ENCODE peak calls at places on chromosomes 7 and 10, in seven cellular contexts. S, Y, Z, D, J, U and V are unnamed samples.

GRCh38 chr7:317643-318405 is 27.9 kb downstream of the FOXL3 start:
- DNase-seq in S (no peak), U (no peak), J (no peak), D (no peak), Y (no peak), Z (peak; percentile 16), V (peak; percentile 25)

GRCh38 chr7:96311967-96312366 is 9.9 kb downstream of the SLC25A13 start:
- DNase-seq in J (no peak), U (no peak), Z (peak; percentile 57), S (no peak), Y (no peak), D (no peak), V (no peak)

GRCh38 chr10:49398000-49398861 is 2.3 kb upstream of the DRGX start:
- DNase-seq in J (no peak), U (peak; percentile 36), Z (peak; percentile 86), Y (peak; percentile 55), D (no peak), S (peak; percentile 75), V (no peak)

GRCh38 chr7:65475734-65476319 is 102.2 kb downstream of the ZNF92 start:
- DNase-seq in Z (no peak), Y (no peak), D (peak; percentile 99), S (no peak), J (no peak), U (no peak), V (no peak)

GRCh38 chr7:150339369-150339768 is 2.1 kb downstream of the RARRES2 start:
- DNase-seq in U (no peak), J (no peak), S (no peak), Y (no peak), Z (no peak), D (no peak), V (no peak)

GRCh38 chr7:127535546-127536425 is 49.6 kb downstream of the GCC1 start:
- DNase-seq in U (no peak), S (no peak), Z (no peak), J (no peak), D (no peak), Y (no peak), V (no peak)

GRCh38 chr7:152706465-152706864 is 30.5 kb upstream of the XRCC2 start:
- DNase-seq in D (no peak), J (no peak), Z (no peak), Y (no peak), U (no peak), S (no peak), V (no peak)

GRCh38 chr7:55030314-55030713 is 11.5 kb downstream of the EGFR start:
- DNase-seq in Y (no peak), D (no peak), U (no peak), J (no peak), S (no peak), Z (no peak), V (no peak)

GRCh38 chr10:29096303-29096824 is 192.5 kb upstream of the LYZL1 start:
- DNase-seq in J (no peak), S (no peak), Y (no peak), Z (no peak), D (no peak), U (no peak), V (no peak)

GRCh38 chr7:149879801-149880738 is 6.3 kb downstream of the ATP6V0E2 start:
- DNase-seq in S (no peak), Y (no peak), Z (peak; percentile 53), D (no peak), J (no peak), U (no peak), V (no peak)

GRCh38 chr7:154927624-154928125 is 75.2 kb downstream of the PAXIP1 start:
- DNase-seq in J (no peak), U (peak; percentile 76), Z (peak; percentile 56), Y (peak; percentile 69), D (peak; percentile 91), S (peak; percentile 90), V (no peak)

GRCh38 chr7:139713835-139714162 is 64.0 kb downstream of the HIPK2 start:
- DNase-seq in U (no peak), Y (no peak), S (no peak), Z (no peak), D (no peak), J (no peak), V (no peak)

GRCh38 chr10:119190353-119190752 is 11.7 kb upstream of the PRDX3 start:
- DNase-seq in Y (no peak), J (no peak), U (peak; percentile 84), D (no peak), S (no peak), Z (no peak), V (peak; percentile 88)

GRCh38 chr10:60951272-60951724 is 7.3 kb upstream of the RHOBTB1 start:
- DNase-seq in D (no peak), J (no peak), U (no peak), S (no peak), Z (no peak), Y (no peak), V (no peak)

GRCh38 chr7:55486172-55486550 is 86.1 kb downstream of the VOPP1 start:
- DNase-seq in U (no peak), Y (no peak), D (no peak), J (no peak), S (no peak), Z (no peak), V (no peak)

GRCh38 chr10:88042162-88043100 is 179.0 kb downstream of the PTEN start:
- DNase-seq in Z (no peak), D (no peak), Y (peak; percentile 55), S (no peak), U (no peak), J (no peak), V (no peak)

GRCh38 chr10:103231047-103231551 is 14.6 kb upstream of the RPEL1 start:
- DNase-seq in S (no peak), U (peak; percentile 96), Y (no peak), J (peak; percentile 54), Z (no peak), D (no peak), V (peak; percentile 76)

GRCh38 chr10:102280397-102281015 is 35.2 kb downstream of the GBF1 start:
- DNase-seq in Y (no peak), S (no peak), J (no peak), D (no peak), U (no peak), Z (peak; percentile 48), V (no peak)

GRCh38 chr10:54796876-54797275 is 4.2 kb downstream of the PCDH15 start:
- DNase-seq in S (no peak), D (no peak), U (no peak), Y (no peak), Z (no peak), J (no peak), V (no peak)

GRCh38 chr7:93150200-93150835 is 2.1 kb upstream of the SAMD9L start:
- DNase-seq in Y (no peak), J (no peak), S (no peak), D (no peak), U (peak; percentile 48), Z (no peak), V (no peak)

GRCh38 chr10:130439796-130440195 is 303.6 kb downstream of the GLRX3 start:
- DNase-seq in J (no peak), S (no peak), Y (no peak), U (no peak), Z (no peak), D (no peak), V (no peak)

GRCh38 chr7:24464846-24465245 is 108.4 kb upstream of the PALS2 start:
- DNase-seq in Z (no peak), J (no peak), D (no peak), S (no peak), U (no peak), Y (no peak), V (no peak)

GRCh38 chr10:127485153-127485857 is 63.8 kb upstream of the NPS start:
- DNase-seq in Z (no peak), U (no peak), S (no peak), Y (no peak), J (peak; percentile 18), D (no peak), V (no peak)

GRCh38 chr7:319267-319661 is 29.3 kb downstream of the FOXL3 start:
- DNase-seq in D (no peak), Z (peak; percentile 26), S (no peak), U (no peak), Y (no peak), J (no peak), V (peak; percentile 19)

GRCh38 chr10:69647819-69648218 is 17.8 kb downstream of the FAM241B start:
- DNase-seq in Z (no peak), U (no peak), D (no peak), J (no peak), Y (no peak), S (no peak), V (peak; percentile 27)

DNA sequence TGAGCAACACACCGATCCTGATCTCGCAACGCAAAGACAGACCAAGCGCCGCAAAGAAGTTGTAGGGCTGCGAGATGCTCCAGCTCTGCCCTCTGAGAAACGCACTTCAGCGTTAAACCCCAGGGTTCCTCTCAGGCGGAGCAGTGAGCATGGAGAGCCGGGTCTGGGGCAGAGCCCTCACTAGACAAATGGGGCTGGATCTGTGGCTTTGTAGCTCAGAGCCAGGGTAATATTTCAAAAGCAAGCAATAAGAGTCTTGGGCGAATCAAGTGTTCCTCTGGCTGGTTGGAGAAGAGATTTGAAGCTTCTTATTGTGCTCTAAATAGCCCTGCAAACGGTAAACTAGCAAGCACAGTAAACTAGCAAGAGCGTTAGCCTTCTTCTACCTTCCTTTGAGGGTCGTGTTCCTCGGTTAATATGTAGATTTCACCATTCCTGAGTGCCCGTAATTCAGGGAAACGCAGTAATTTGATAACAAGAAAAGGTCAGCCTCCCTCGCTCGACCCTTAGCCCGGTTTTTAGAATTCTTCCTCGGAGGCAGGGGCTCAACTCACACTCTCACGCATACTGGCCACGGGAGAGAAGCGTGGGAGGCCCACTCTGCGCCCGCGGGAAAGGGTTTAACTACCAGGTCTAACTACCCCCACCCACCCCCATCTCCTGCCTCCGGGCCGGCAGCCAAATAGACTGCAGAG is 6.7 kb downstream of the SKAP2 start:
- DNase-seq in S (no peak), J (no peak), D (no peak), U (no peak), Y (peak; percentile 37), Z (peak; percentile 37), V (no peak)
- H3K4me1 ChIP-seq in S (peaks cover 13% of the 10 kb centered on the region), J (no peaks in the 10 kb centered on the region), D (peaks cover 18% of the 10 kb centered on the region), U (no peaks in the 10 kb centered on the region), Y (peaks cover 71% of the 10 kb centered on the region), Z (no peaks in the 10 kb centered on the region), V (peaks cover 48% of the 10 kb centered on the region)

GRCh38 chr7:137962875-137963507 is 38.9 kb downstream of the CREB3L2 start:
- DNase-seq in S (no peak), Y (no peak), J (no peak), U (no peak), D (no peak), Z (no peak), V (no peak)
- H3K27ac ChIP-seq in S (peak overlapping the region; percentile 18), Y (peak overlapping the region; percentile 35), J (no peak overlapping the region), U (no peak overlapping the region), D (no peak overlapping the region), Z (no peak overlapping the region), V (no peak overlapping the region)

GRCh38 chr7:63867127-63867526 is 131.5 kb upstream of the ZNF722 start:
- DNase-seq in U (no peak), J (no peak), Z (no peak), Y (no peak), S (no peak), D (no peak), V (no peak)
- H3K9me3 ChIP-seq in U (peaks cover 5% of the 10 kb centered on the region), J (no peaks in the 10 kb centered on the region), Z (peaks cover 3% of the 10 kb centered on the region), Y (no peaks in the 10 kb centered on the region), S (peaks cover 25% of the 10 kb centered on the region), D (no peaks in the 10 kb centered on the region), V (peaks cover 9% of the 10 kb centered on the region)

DNA sequence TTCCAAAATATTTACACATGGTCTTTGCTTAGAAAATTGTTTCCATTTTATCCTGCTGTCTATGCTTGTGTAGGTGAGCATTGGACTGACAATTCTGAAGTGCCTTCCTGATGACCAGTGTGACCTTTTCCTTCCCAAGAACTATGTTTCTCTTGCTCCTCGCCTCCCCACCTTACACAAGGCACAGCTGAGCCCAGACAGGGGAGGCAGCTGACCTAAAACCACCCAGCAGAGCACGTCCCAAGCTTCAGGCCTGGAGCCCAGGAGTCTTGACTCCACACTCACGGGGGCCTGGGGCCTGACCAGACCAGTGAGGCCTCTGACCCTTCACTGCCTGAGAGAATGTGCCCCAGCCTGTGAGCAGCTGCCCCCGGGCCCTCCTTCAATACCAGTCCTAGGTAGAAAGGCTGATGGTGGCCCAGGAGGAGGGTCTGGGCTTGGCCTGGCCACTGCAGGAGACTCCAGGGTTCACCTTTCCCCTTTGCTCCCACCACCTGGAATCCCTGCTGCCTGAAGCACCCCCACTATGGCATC is 7.0 kb downstream of the CALML5 start:
- DNase-seq in J (no peak), U (no peak), Y (no peak), S (peak; percentile 40), Z (no peak), D (no peak), V (no peak)
- H3K4me1 ChIP-seq in J (no peaks in the 10 kb centered on the region), U (no peaks in the 10 kb centered on the region), Y (no peaks in the 10 kb centered on the region), S (peaks cover 9% of the 10 kb centered on the region), Z (no peaks in the 10 kb centered on the region), D (peaks cover 2% of the 10 kb centered on the region), V (peaks cover 17% of the 10 kb centered on the region)